ENCODE peak calls at places on chromosomes 7 and 10, in six cellular contexts. One of them, this sample, is unnamed. For H3K9me3, the result is how much of the 10 kb centered on the place peaks cover.

GRCh38 chr10:5958077-5958476 is 19.3 kb downstream of the IL15RA start:
- DNase-seq in mesenchymal stem cell: peak
- DNase-seq in H9: no peak
- DNase-seq in IMR-90: peak
- DNase-seq in H1: no peak
- DNase-seq in trophoblast cell: no peak
- DNase-seq in this sample: no peak

GRCh38 chr7:106114735-106115383 is 2.7 kb upstream of the SYPL1 start:
- DNase-seq in mesenchymal stem cell: no peak
- DNase-seq in H1: no peak
- DNase-seq in trophoblast cell: no peak
- DNase-seq in H9: no peak
- DNase-seq in IMR-90: no peak
- DNase-seq in this sample: no peak

GRCh38 chr10:121332829-121333765 is 265.1 kb downstream of the FGFR2 start:
- DNase-seq in H9: no peak
- DNase-seq in trophoblast cell: peak
- DNase-seq in H1: no peak
- DNase-seq in mesenchymal stem cell: no peak
- DNase-seq in IMR-90: no peak
- DNase-seq in this sample: no peak

GRCh38 chr7:88566174-88566729 is 193.2 kb upstream of the ZNF804B start:
- DNase-seq in H9: no peak
- DNase-seq in H1: no peak
- DNase-seq in trophoblast cell: no peak
- DNase-seq in IMR-90: no peak
- DNase-seq in mesenchymal stem cell: no peak
- DNase-seq in this sample: no peak

GRCh38 chr7:26374665-26375373 is 83.2 kb downstream of the SNX10 start:
- DNase-seq in IMR-90: no peak
- DNase-seq in H1: no peak
- DNase-seq in trophoblast cell: no peak
- DNase-seq in mesenchymal stem cell: no peak
- DNase-seq in H9: no peak
- DNase-seq in this sample: no peak

GRCh38 chr7:111763221-111763791 is 201.0 kb upstream of the IMMP2L start:
- DNase-seq in H9: peak
- DNase-seq in H1: no peak
- DNase-seq in IMR-90: peak
- DNase-seq in mesenchymal stem cell: peak
- DNase-seq in trophoblast cell: peak
- DNase-seq in this sample: peak

GRCh38 chr7:107972075-107972482 is 30.9 kb downstream of the LAMB1 start:
- DNase-seq in H9: no peak
- DNase-seq in IMR-90: peak
- DNase-seq in H1: no peak
- DNase-seq in trophoblast cell: no peak
- DNase-seq in mesenchymal stem cell: peak
- DNase-seq in this sample: no peak

GRCh38 chr10:110067960-110068770 is 60.4 kb downstream of the ADD3 start:
- DNase-seq in H1: no peak
- DNase-seq in trophoblast cell: no peak
- DNase-seq in mesenchymal stem cell: no peak
- DNase-seq in IMR-90: no peak
- DNase-seq in H9: no peak
- DNase-seq in this sample: no peak

GRCh38 chr7:30549933-30550493 is 44.7 kb upstream of the GARS1 start:
- DNase-seq in H9: no peak
- DNase-seq in IMR-90: no peak
- DNase-seq in mesenchymal stem cell: peak
- DNase-seq in trophoblast cell: peak
- DNase-seq in H1: no peak
- DNase-seq in this sample: peak

GRCh38 chr7:14974688-14975087 is 72.1 kb upstream of the DGKB start:
- DNase-seq in mesenchymal stem cell: no peak
- DNase-seq in IMR-90: no peak
- DNase-seq in trophoblast cell: no peak
- DNase-seq in H1: no peak
- DNase-seq in H9: no peak
- DNase-seq in this sample: no peak

GRCh38 chr7:22147113-22147512 is 201.4 kb upstream of the CDCA7L start:
- DNase-seq in H9: no peak
- DNase-seq in mesenchymal stem cell: no peak
- DNase-seq in H1: no peak
- DNase-seq in trophoblast cell: no peak
- DNase-seq in IMR-90: no peak
- DNase-seq in this sample: no peak

GRCh38 chr10:42981358-42982236 is 95.3 kb upstream of the RET start:
- DNase-seq in trophoblast cell: no peak
- DNase-seq in H1: no peak
- DNase-seq in mesenchymal stem cell: no peak
- DNase-seq in H9: peak
- DNase-seq in IMR-90: no peak
- DNase-seq in this sample: no peak

GRCh38 chr10:97830064-97830463 is 19.6 kb upstream of the GOLGA7B start:
- DNase-seq in H9: no peak
- DNase-seq in H1: no peak
- DNase-seq in IMR-90: no peak
- DNase-seq in trophoblast cell: no peak
- DNase-seq in mesenchymal stem cell: no peak
- DNase-seq in this sample: no peak

GRCh38 chr7:41592794-41593193 is 110.1 kb downstream of the INHBA start:
- DNase-seq in mesenchymal stem cell: no peak
- DNase-seq in trophoblast cell: no peak
- DNase-seq in H1: no peak
- DNase-seq in H9: no peak
- DNase-seq in IMR-90: no peak
- DNase-seq in this sample: no peak

GRCh38 chr7:112272921-112273561 is 66.5 kb downstream of the ZNF277 start:
- DNase-seq in H9: no peak
- DNase-seq in IMR-90: no peak
- DNase-seq in H1: no peak
- DNase-seq in trophoblast cell: no peak
- DNase-seq in mesenchymal stem cell: no peak
- DNase-seq in this sample: no peak

GRCh38 chr10:51403522-51403921 is 295.9 kb downstream of the CSTF2T start:
- DNase-seq in mesenchymal stem cell: no peak
- DNase-seq in IMR-90: no peak
- DNase-seq in H9: no peak
- DNase-seq in H1: no peak
- DNase-seq in trophoblast cell: no peak
- DNase-seq in this sample: no peak

GRCh38 chr10:125137601-125138438 is 22.5 kb downstream of the CTBP2 start:
- DNase-seq in H1: no peak
- DNase-seq in IMR-90: no peak
- DNase-seq in H9: no peak
- DNase-seq in trophoblast cell: no peak
- DNase-seq in mesenchymal stem cell: no peak
- DNase-seq in this sample: no peak

GRCh38 chr10:122487231-122487765 is 25.9 kb downstream of the HTRA1 start:
- DNase-seq in H9: no peak
- DNase-seq in trophoblast cell: no peak
- DNase-seq in mesenchymal stem cell: peak
- DNase-seq in IMR-90: peak
- DNase-seq in H1: no peak
- DNase-seq in this sample: no peak

GRCh38 chr7:276230-276835 is 13.6 kb upstream of the FOXL3 start:
- DNase-seq in IMR-90: no peak
- DNase-seq in H9: no peak
- DNase-seq in mesenchymal stem cell: no peak
- DNase-seq in H1: no peak
- DNase-seq in trophoblast cell: no peak
- DNase-seq in this sample: no peak

GRCh38 chr7:30171753-30172447 is 37.1 kb downstream of the MTURN start:
- DNase-seq in H9: no peak
- DNase-seq in IMR-90: peak
- DNase-seq in mesenchymal stem cell: peak
- DNase-seq in H1: no peak
- DNase-seq in trophoblast cell: peak
- DNase-seq in this sample: no peak

GRCh38 chr10:75035975-75036708 is 75.3 kb upstream of the SAMD8 start:
- DNase-seq in H9: no peak
- DNase-seq in H1: no peak
- DNase-seq in IMR-90: peak
- DNase-seq in trophoblast cell: peak
- DNase-seq in mesenchymal stem cell: peak
- DNase-seq in this sample: no peak

GRCh38 chr7:23383225-23383624 is 84.1 kb downstream of the MALSU1 start:
- DNase-seq in H1: no peak
- DNase-seq in trophoblast cell: no peak
- DNase-seq in H9: no peak
- DNase-seq in mesenchymal stem cell: peak
- DNase-seq in IMR-90: peak
- DNase-seq in this sample: no peak

GRCh38 chr7:7820939-7821338 is 102.5 kb upstream of the RPA3 start:
- DNase-seq in trophoblast cell: no peak
- DNase-seq in H1: no peak
- DNase-seq in H9: no peak
- DNase-seq in IMR-90: no peak
- DNase-seq in mesenchymal stem cell: no peak
- DNase-seq in this sample: no peak

GRCh38 chr10:53361936-53362335 is 589.4 kb upstream of the MBL2 start:
- DNase-seq in H9: no peak
- DNase-seq in mesenchymal stem cell: no peak
- DNase-seq in trophoblast cell: no peak
- DNase-seq in H1: no peak
- DNase-seq in IMR-90: no peak
- DNase-seq in this sample: no peak

GRCh38 chr10:53357587-53357986 is 585.0 kb upstream of the MBL2 start:
- DNase-seq in mesenchymal stem cell: no peak
- DNase-seq in IMR-90: no peak
- DNase-seq in H9: no peak
- DNase-seq in H1: no peak
- DNase-seq in trophoblast cell: no peak
- DNase-seq in this sample: no peak

GRCh38 chr10:53356616-53357349 is 584.2 kb upstream of the MBL2 start:
- DNase-seq in mesenchymal stem cell: no peak
- DNase-seq in H9: no peak
- DNase-seq in trophoblast cell: no peak
- DNase-seq in H1: no peak
- DNase-seq in IMR-90: no peak
- DNase-seq in this sample: no peak

GRCh38 chr10:53361281-53361680 is 588.7 kb upstream of the MBL2 start:
- DNase-seq in trophoblast cell: no peak
- DNase-seq in H9: no peak
- DNase-seq in IMR-90: no peak
- DNase-seq in mesenchymal stem cell: no peak
- DNase-seq in H1: no peak
- DNase-seq in this sample: no peak

GRCh38 chr10:53358536-53358935 is 586.0 kb upstream of the MBL2 start:
- DNase-seq in trophoblast cell: no peak
- DNase-seq in H9: peak
- DNase-seq in IMR-90: no peak
- DNase-seq in H1: no peak
- DNase-seq in mesenchymal stem cell: no peak
- DNase-seq in this sample: no peak
- H3K18ac ChIP-seq in trophoblast cell: no peak
- H3K18ac ChIP-seq in H9: no peak
- H3K18ac ChIP-seq in IMR-90: no peak
- H3K18ac ChIP-seq in H1: peak
- H3K18ac ChIP-seq in mesenchymal stem cell: no peak
- H3K18ac ChIP-seq in this sample: no peak

DNA sequence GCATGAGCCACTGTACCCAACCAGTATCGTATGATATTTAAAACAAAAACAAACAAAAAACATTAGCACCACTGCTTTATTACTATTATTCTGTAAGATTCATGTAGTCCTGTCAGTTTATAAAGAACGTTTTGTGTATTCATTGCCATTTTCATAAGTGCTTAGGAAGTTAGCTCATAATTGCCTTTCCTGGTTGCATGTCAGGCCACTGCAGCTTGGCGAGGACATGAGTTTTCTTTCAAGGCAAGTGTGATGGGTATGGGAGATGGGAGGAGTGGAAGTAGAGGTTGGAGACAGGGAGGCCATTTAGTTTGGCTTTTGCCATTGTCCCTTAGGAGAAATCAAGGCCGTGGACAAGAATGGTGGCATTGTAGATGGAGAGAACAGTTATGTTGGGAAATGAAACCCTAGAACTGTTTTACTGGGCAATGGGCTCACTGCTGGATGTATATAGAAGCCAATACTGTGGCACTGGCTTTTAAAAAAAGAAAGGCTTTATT is 48.9 kb downstream of the TYW1 start:
- DNase-seq in H1: no peak
- DNase-seq in mesenchymal stem cell: no peak
- DNase-seq in H9: no peak
- DNase-seq in trophoblast cell: no peak
- DNase-seq in IMR-90: no peak
- DNase-seq in this sample: no peak
- H3K9me3 ChIP-seq in H1: under half
- H3K9me3 ChIP-seq in mesenchymal stem cell: under half
- H3K9me3 ChIP-seq in H9: under half
- H3K9me3 ChIP-seq in trophoblast cell: under half
- H3K9me3 ChIP-seq in IMR-90: under half
- H3K9me3 ChIP-seq in this sample: under half

DNA sequence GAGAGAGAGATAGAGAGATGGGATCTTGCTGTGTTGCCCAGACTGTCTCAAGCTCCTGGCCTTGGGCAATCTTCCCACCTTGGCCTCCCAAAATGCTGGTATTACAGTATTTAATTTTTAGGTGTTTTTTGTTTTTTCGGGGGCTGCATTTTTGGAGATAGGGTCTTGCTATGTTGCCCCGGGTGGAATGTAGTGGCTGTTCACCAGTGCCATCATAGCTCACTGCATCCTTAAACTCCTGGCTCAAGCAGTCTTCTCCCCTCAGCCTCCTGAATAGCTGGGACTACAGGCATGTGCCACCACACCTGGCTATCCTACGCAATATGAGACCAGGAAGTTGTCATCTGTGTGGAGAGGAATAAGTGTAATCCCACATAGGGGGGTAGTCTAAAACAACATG is 42.4 kb downstream of the KCTD7 start:
- DNase-seq in IMR-90: no peak
- DNase-seq in H9: no peak
- DNase-seq in trophoblast cell: no peak
- DNase-seq in mesenchymal stem cell: no peak
- DNase-seq in H1: no peak
- DNase-seq in this sample: no peak
- H3K23ac ChIP-seq in IMR-90: no peak
- H3K23ac ChIP-seq in H9: no peak
- H3K23ac ChIP-seq in trophoblast cell: no peak
- H3K23ac ChIP-seq in mesenchymal stem cell: no peak
- H3K23ac ChIP-seq in H1: no peak
- H3K23ac ChIP-seq in this sample: no peak

DNA sequence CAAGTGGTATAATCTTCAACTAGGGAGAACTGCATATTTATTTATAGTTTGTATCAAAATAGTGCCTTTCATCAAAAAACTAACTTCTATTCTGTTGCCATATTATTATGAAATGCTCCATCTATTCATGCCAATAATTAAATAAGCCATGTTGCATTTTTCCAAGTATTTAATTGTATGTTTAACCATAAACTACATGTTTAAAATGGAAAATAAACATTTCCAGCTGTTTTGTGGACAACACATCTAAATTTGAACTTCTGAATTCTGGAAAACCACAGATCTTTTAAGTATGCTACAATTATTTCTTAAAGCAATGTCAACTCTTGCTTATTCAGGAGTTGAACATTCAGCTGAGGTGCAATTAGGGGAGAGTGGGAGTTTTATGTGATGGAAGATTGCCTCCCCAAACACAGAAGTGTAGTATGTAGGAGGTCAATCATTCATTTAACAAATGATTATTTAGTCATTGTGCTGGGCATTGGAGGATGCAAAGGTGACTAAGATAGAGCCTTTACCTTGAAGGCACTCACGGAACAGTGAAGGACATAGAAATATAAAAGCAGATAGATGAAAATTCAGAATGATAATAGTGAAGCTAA is 80.7 kb upstream of the PPP1R3C start:
- DNase-seq in H9: no peak
- DNase-seq in H1: no peak
- DNase-seq in IMR-90: no peak
- DNase-seq in mesenchymal stem cell: no peak
- DNase-seq in trophoblast cell: no peak
- DNase-seq in this sample: no peak
- H3K18ac ChIP-seq in H9: no peak
- H3K18ac ChIP-seq in H1: no peak
- H3K18ac ChIP-seq in IMR-90: no peak
- H3K18ac ChIP-seq in mesenchymal stem cell: no peak
- H3K18ac ChIP-seq in trophoblast cell: no peak
- H3K18ac ChIP-seq in this sample: no peak

This sample was measured in neuronal stem cell.